ENCODE peak calls at places on chromosomes 2 and 18, in four cellular contexts. One of them, this sample, is unnamed.

GRCh38 chr2:136098441-136098840 is 19.5 kb downstream of the CXCR4 start:
- DNase-seq in memory B cell: no peak
- DNase-seq in IMR-90: no peak
- DNase-seq in foreskin fibroblast: no peak
- DNase-seq in this sample: no peak

GRCh38 chr18:74251297-74252031 is 40.3 kb downstream of the CYB5A start:
- DNase-seq in memory B cell: no peak
- DNase-seq in IMR-90: peak
- DNase-seq in foreskin fibroblast: peak
- DNase-seq in this sample: peak

GRCh38 chr2:234880551-234881211 is 71.1 kb upstream of the SH3BP4 start:
- DNase-seq in memory B cell: no peak
- DNase-seq in IMR-90: peak
- DNase-seq in foreskin fibroblast: peak
- DNase-seq in this sample: peak

GRCh38 chr2:200494048-200494447 is 15.8 kb downstream of the KCTD18 start:
- DNase-seq in memory B cell: no peak
- DNase-seq in IMR-90: no peak
- DNase-seq in foreskin fibroblast: no peak
- DNase-seq in this sample: no peak

GRCh38 chr2:219285348-219285685 is 6.2 kb downstream of the DNAJB2 start:
- DNase-seq in memory B cell: no peak
- DNase-seq in IMR-90: no peak
- DNase-seq in foreskin fibroblast: no peak
- DNase-seq in this sample: no peak

GRCh38 chr2:211867845-211868361 is 670.7 kb downstream of the ERBB4 start:
- DNase-seq in memory B cell: no peak
- DNase-seq in IMR-90: peak
- DNase-seq in foreskin fibroblast: peak
- DNase-seq in this sample: peak

GRCh38 chr18:79823120-79823519 is 25.4 kb downstream of the KCNG2 start:
- DNase-seq in memory B cell: no peak
- DNase-seq in IMR-90: no peak
- DNase-seq in foreskin fibroblast: no peak
- DNase-seq in this sample: no peak

GRCh38 chr2:60948926-60949579 is 67.7 kb downstream of the REL start:
- DNase-seq in memory B cell: no peak
- DNase-seq in IMR-90: peak
- DNase-seq in foreskin fibroblast: peak
- DNase-seq in this sample: peak

GRCh38 chr2:202158796-202159195 is 79.6 kb downstream of the SUMO1 start:
- DNase-seq in memory B cell: no peak
- DNase-seq in IMR-90: peak
- DNase-seq in foreskin fibroblast: peak
- DNase-seq in this sample: peak

GRCh38 chr18:48811401-48811800 is 139.4 kb downstream of the SMAD7 start:
- DNase-seq in memory B cell: no peak
- DNase-seq in IMR-90: no peak
- DNase-seq in foreskin fibroblast: no peak
- DNase-seq in this sample: no peak

GRCh38 chr18:723541-723940 is 11.1 kb upstream of the ENOSF1 start:
- DNase-seq in memory B cell: no peak
- DNase-seq in IMR-90: no peak
- DNase-seq in foreskin fibroblast: no peak
- DNase-seq in this sample: no peak

GRCh38 chr18:77857926-77858325 is 608.3 kb downstream of the GALR1 start:
- DNase-seq in memory B cell: no peak
- DNase-seq in IMR-90: no peak
- DNase-seq in foreskin fibroblast: no peak
- DNase-seq in this sample: no peak

GRCh38 chr2:184644685-184645084 is 46.4 kb downstream of the ZNF804A start:
- DNase-seq in memory B cell: no peak
- DNase-seq in IMR-90: peak
- DNase-seq in foreskin fibroblast: no peak
- DNase-seq in this sample: no peak

GRCh38 chr18:10851824-10852225 is 297.5 kb downstream of the PIEZO2 start:
- DNase-seq in memory B cell: peak
- DNase-seq in IMR-90: peak
- DNase-seq in foreskin fibroblast: peak
- DNase-seq in this sample: peak

This sample was measured in EH.